ENCODE peak calls at places on chromosomes 13 and 19, in nine cellular contexts. I is fibroblast of mammary gland, Y is HL-60, R is pancreas, L is RWPE1, C is PC-9, Q is GM12864, T is heart right ventricle, J is astrocyte of the spinal cord. N is an unnamed sample.

GRCh38 chr19:447816-448546 is 12.9 kb downstream of the SHC2 start:
- DNase-seq in L (no peak), Q (no peak), T (peak), C (no peak), R (no peak), Y (no peak), I (no peak), J (no peak), N (no peak)

GRCh38 chr19:39542198-39542597 is 2.2 kb upstream of the EID2 start:
- DNase-seq in L (no peak), T (no peak), Q (no peak), Y (no peak), R (no peak), I (no peak), C (no peak), J (no peak), N (no peak)

GRCh38 chr19:14407889-14408640 is 11.1 kb downstream of the DDX39A start:
- DNase-seq in C (no peak), L (no peak), J (no peak), Y (no peak), I (no peak), T (no peak), Q (no peak), R (no peak), N (no peak)

GRCh38 chr13:64510698-64511097 is 2719.4 kb downstream of the PCDH9 start:
- DNase-seq in T (no peak), R (no peak), Q (no peak), J (no peak), I (no peak), Y (no peak), L (no peak), C (no peak), N (no peak)

GRCh38 chr19:31532034-31532433 is 182.8 kb upstream of the TSHZ3 start:
- DNase-seq in J (no peak), L (no peak), R (no peak), Y (no peak), C (no peak), Q (no peak), T (no peak), I (no peak), N (no peak)

GRCh38 chr13:42747399-42747873 is 33.9 kb upstream of the FAM216B start:
- DNase-seq in Y (no peak), I (peak), R (no peak), T (no peak), C (peak), J (peak), L (peak), Q (no peak), N (no peak)

GRCh38 chr13:27257648-27258253 is 6.4 kb downstream of the RPL21 start:
- DNase-seq in T (no peak), L (no peak), I (no peak), J (no peak), R (no peak), Y (no peak), Q (no peak), C (no peak), N (no peak)

GRCh38 chr19:10408511-10409291 is 5.4 kb upstream of the CDC37 start:
- DNase-seq in Q (no peak), R (no peak), J (no peak), L (no peak), C (no peak), Y (no peak), I (no peak), T (no peak), N (no peak)

GRCh38 chr13:46469064-46469463 is 82.0 kb upstream of the RUBCNL start:
- DNase-seq in C (no peak), Q (no peak), R (no peak), T (no peak), L (no peak), Y (no peak), J (no peak), I (peak), N (no peak)

GRCh38 chr13:31048521-31048920 is 113.2 kb downstream of the HSPH1 start:
- DNase-seq in R (no peak), J (no peak), T (no peak), I (no peak), Q (no peak), L (no peak), C (peak), Y (no peak), N (no peak)

GRCh38 chr13:106464076-106464475 is 71.4 kb downstream of the EFNB2 start:
- DNase-seq in C (no peak), T (no peak), I (no peak), J (peak), R (no peak), Q (no peak), L (no peak), Y (peak), N (no peak)

GRCh38 chr19:50377051-50377441 is 789 bp downstream of the NR1H2 start:
- DNase-seq in I (peak), Y (no peak), Q (no peak), L (peak), R (no peak), J (no peak), C (no peak), T (no peak), N (no peak)

GRCh38 chr13:94327318-94327717 is 152.2 kb downstream of the DCT start:
- DNase-seq in C (no peak), L (no peak), Q (peak), T (no peak), R (no peak), J (no peak), I (no peak), Y (no peak), N (peak)

GRCh38 chr13:112128052-112128610 is 61.2 kb downstream of the SOX1 start:
- DNase-seq in Y (no peak), L (no peak), T (no peak), C (no peak), Q (no peak), I (no peak), J (no peak), R (no peak), N (no peak)

GRCh38 chr19:7516878-7517277 is 975 bp downstream of the ZNF358 start:
- DNase-seq in I (no peak), L (no peak), Y (no peak), Q (no peak), C (no peak), T (no peak), J (no peak), R (no peak), N (no peak)

GRCh38 chr13:113548778-113549621 is 35.6 kb upstream of the TFDP1 start:
- DNase-seq in R (no peak), Y (no peak), J (no peak), C (no peak), I (no peak), L (no peak), Q (no peak), T (no peak), N (no peak)

GRCh38 chr13:36891752-36892151 is 28.3 kb downstream of the SMAD9 start:
- DNase-seq in T (no peak), I (peak), R (no peak), Y (no peak), Q (no peak), L (no peak), J (no peak), C (no peak), N (no peak)

GRCh38 chr19:42422576-42423461 is 4.4 kb downstream of the LIPE start:
- DNase-seq in T (no peak), C (no peak), I (no peak), Y (no peak), L (peak), J (no peak), R (peak), Q (no peak), N (peak)

GRCh38 chr19:9751449-9751848 is 17.1 kb downstream of the ZNF846 start:
- DNase-seq in C (no peak), I (no peak), Q (no peak), R (no peak), Y (no peak), T (no peak), J (no peak), L (no peak), N (no peak)

GRCh38 chr19:15893498-15893897 is 4.4 kb downstream of the CYP4F2 start:
- DNase-seq in Y (no peak), Q (no peak), I (no peak), L (no peak), J (no peak), R (no peak), C (no peak), T (no peak), N (no peak)

GRCh38 chr19:47026889-47027288 is 7.3 kb downstream of the NPAS1 start:
- DNase-seq in T (no peak), Q (no peak), C (no peak), I (no peak), J (no peak), Y (no peak), R (no peak), L (no peak), N (no peak)

GRCh38 chr19:1239796-1240737 is 1.5 kb upstream of the ATP5F1D start:
- DNase-seq in L (peak), Y (peak), J (peak), Q (no peak), T (peak), C (peak), I (peak), R (peak), N (peak)

GRCh38 chr13:106867249-106867648 is 299.3 kb upstream of the ARGLU1 start:
- DNase-seq in I (no peak), T (no peak), C (no peak), R (no peak), J (peak), Y (no peak), L (no peak), Q (no peak), N (no peak)

DNA sequence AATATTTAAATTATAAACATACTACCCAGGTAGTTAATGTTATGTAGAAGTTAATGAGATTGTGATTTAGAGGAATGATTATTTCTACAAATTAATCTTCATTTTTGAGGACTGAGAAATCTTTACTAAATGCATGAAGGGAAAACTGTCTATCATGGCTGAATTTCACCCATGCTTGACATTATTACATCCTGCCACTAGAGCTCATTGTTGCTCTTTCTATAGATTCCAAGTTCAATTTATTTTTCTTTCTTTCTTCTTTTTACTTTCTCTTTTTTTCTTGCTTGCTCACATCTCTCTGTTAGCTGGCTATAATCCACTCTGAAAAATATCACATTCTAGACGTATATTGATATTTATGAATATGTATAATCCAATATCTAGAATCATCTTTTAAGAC is 505.0 kb upstream of the KLHL1 start:
- DNase-seq in R (no peak), Y (no peak), C (no peak), T (no peak), L (no peak), I (no peak), Q (no peak), J (no peak), N (no peak)
- TF ChIP-seq CTCF in R (no peak), Y (no peak), C (peak), T (no peak), L (no peak), I (no peak), Q (peak), J (peak), N (no peak)

GRCh38 chr13:100765021-100765420 is 90.4 kb upstream of the TMTC4 start:
- DNase-seq in Q (no peak), J (no peak), Y (no peak), T (no peak), L (no peak), R (no peak), C (no peak), I (no peak), N (no peak)
- TF ChIP-seq CTCF in Q (no peak), J (no peak), Y (no peak), T (no peak), L (no peak), R (no peak), C (no peak), I (no peak), N (no peak)

GRCh38 chr19:55504252-55504603 is 16.0 kb downstream of the SSC5D start:
- DNase-seq in I (no peak), C (no peak), T (no peak), J (no peak), R (no peak), L (no peak), Y (no peak), Q (no peak), N (no peak)
- TF ChIP-seq CTCF in I (no peak), C (peak), T (no peak), J (no peak), R (no peak), L (peak), Y (no peak), Q (no peak), N (no peak)

GRCh38 chr19:2423913-2424685 is 3.3 kb downstream of the TIMM13 start:
- DNase-seq in Q (no peak), J (no peak), T (no peak), R (no peak), Y (peak), C (no peak), L (no peak), I (no peak), N (no peak)

GRCh38 chr19:2422951-2423880 is 4.2 kb downstream of the TIMM13 start:
- DNase-seq in R (no peak), T (no peak), C (no peak), Q (no peak), I (no peak), L (no peak), Y (peak), J (no peak), N (no peak)

GRCh38 chr19:2425622-2426581 is 1.5 kb downstream of the TIMM13 start:
- DNase-seq in J (no peak), C (no peak), R (no peak), T (no peak), Q (no peak), Y (peak), L (no peak), I (no peak), N (no peak)

GRCh38 chr19:2426661-2427322 is 594 bp downstream of the TIMM13 start:
- DNase-seq in Y (peak), T (peak), J (no peak), C (peak), L (peak), Q (no peak), I (peak), R (peak), N (peak)

GRCh38 chr19:2424686-2425621 is 2.4 kb downstream of the TIMM13 start:
- DNase-seq in R (peak), J (peak), C (no peak), I (peak), Y (peak), Q (no peak), T (peak), L (no peak), N (no peak)
- TF ChIP-seq CTCF in R (no peak), J (peak), C (no peak), I (peak), Y (peak), Q (no peak), T (no peak), L (no peak), N (no peak)

GRCh38 chr19:13241321-13242104 is 91.3 kb downstream of the IER2 start:
- DNase-seq in I (peak), Y (no peak), T (no peak), J (no peak), Q (no peak), C (no peak), R (no peak), L (no peak), N (no peak)
- TF ChIP-seq CTCF in I (peak), Y (peak), T (no peak), J (no peak), Q (peak), C (no peak), R (no peak), L (no peak), N (peak)

GRCh38 chr13:80199585-80200292 is 141.2 kb downstream of the SPRY2 start:
- DNase-seq in J (no peak), R (no peak), L (no peak), T (no peak), Q (no peak), I (no peak), Y (no peak), C (no peak), N (no peak)
- TF ChIP-seq CTCF in J (no peak), R (no peak), L (no peak), T (no peak), Q (no peak), I (no peak), Y (no peak), C (no peak), N (no peak)

GRCh38 chr19:38478273-38478971 is 44.9 kb downstream of the RYR1 start:
- DNase-seq in J (no peak), I (peak), Q (no peak), T (no peak), C (peak), R (no peak), L (peak), Y (no peak), N (no peak)
- TF ChIP-seq CTCF in J (no peak), I (no peak), Q (peak), T (no peak), C (peak), R (no peak), L (no peak), Y (no peak), N (no peak)

GRCh38 chr19:56869886-56870285 is 29.4 kb upstream of the PEG3 start:
- DNase-seq in L (no peak), Y (no peak), R (no peak), C (no peak), T (no peak), I (no peak), Q (no peak), J (no peak), N (no peak)
- TF ChIP-seq CTCF in L (no peak), Y (no peak), R (no peak), C (no peak), T (no peak), I (no peak), Q (no peak), J (no peak), N (no peak)

GRCh38 chr13:99176309-99177276 is 24.1 kb upstream of the UBAC2 start:
- DNase-seq in T (peak), Q (peak), I (peak), R (peak), J (peak), C (peak), Y (no peak), L (peak), N (peak)
- TF ChIP-seq CTCF in T (peak), Q (peak), I (peak), R (peak), J (peak), C (peak), Y (peak), L (peak), N (peak)

GRCh38 chr13:109198585-109198984 is 569.2 kb downstream of the MYO16 start:
- DNase-seq in Y (no peak), Q (no peak), L (peak), T (no peak), R (no peak), J (peak), I (peak), C (no peak), N (no peak)

GRCh38 chr13:109199280-109199679 is 569.9 kb downstream of the MYO16 start:
- DNase-seq in C (no peak), T (no peak), Q (no peak), Y (no peak), J (no peak), L (no peak), I (no peak), R (no peak), N (no peak)

GRCh38 chr13:109200556-109200955 is 571.1 kb downstream of the MYO16 start:
- DNase-seq in I (no peak), R (no peak), T (no peak), J (no peak), Y (no peak), Q (no peak), L (no peak), C (no peak), N (no peak)

GRCh38 chr13:109192306-109192705 is 562.9 kb downstream of the MYO16 start:
- DNase-seq in L (no peak), R (no peak), C (no peak), J (no peak), Y (no peak), Q (no peak), T (no peak), I (no peak), N (no peak)

DNA sequence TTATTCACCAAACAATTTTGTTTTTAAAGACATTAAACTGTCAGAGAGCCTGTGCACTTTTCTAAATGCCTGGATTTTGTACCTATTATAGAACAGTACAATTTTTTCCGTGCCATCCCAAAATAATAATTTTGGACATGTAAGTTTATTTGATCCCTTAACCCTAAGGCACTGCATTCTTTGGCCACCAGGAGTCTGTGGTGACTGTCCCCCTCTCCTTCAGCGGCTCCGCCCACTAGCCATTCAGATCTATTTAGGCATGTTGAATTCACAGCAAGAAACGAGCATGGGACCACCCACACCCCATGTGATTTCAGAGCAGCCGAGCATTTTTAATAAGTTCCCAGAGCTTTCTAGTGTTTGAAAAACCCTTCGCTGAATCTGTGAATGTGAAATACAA is 567.5 kb downstream of the MYO16 start:
- DNase-seq in Y (no peak), L (no peak), J (no peak), Q (no peak), T (no peak), R (no peak), I (no peak), C (no peak), N (no peak)
- TF ChIP-seq CTCF in Y (no peak), L (no peak), J (no peak), Q (no peak), T (no peak), R (no peak), I (peak), C (peak), N (no peak)